ENCODE peak calls at places on chromosome 13, in eight cellular contexts. G is AG09309, H is astrocyte of the spinal cord, T is cardiac fibroblast, J is fibroblast of pulmonary artery, A is GM12864, D is colonic mucosa, R is upper lobe of right lung. F is an unnamed sample.

GRCh38 chr13:41837668-41838067 is 123.2 kb downstream of the VWA8 start:
- DNase-seq in G (no peak), H (peak; percentile 38), T (no peak), J (peak; percentile 14), A (no peak), D (no peak), R (no peak), F (peak; percentile 37)

GRCh38 chr13:41054212-41054877 is 7.0 kb upstream of the WBP4 start:
- DNase-seq in G (peak; percentile 67), H (peak; percentile 61), T (peak; percentile 72), J (peak; percentile 64), A (no peak), D (peak; percentile 75), R (no peak), F (peak; percentile 78)

GRCh38 chr13:77034883-77035282 is 7.9 kb upstream of the FBXL3 start:
- DNase-seq in G (peak; percentile 34), H (peak; percentile 42), T (peak; percentile 76), J (peak; percentile 29), A (no peak), D (no peak), R (no peak), F (peak; percentile 54)

GRCh38 chr13:40149611-40150283 is 494.3 kb downstream of the COG6 start:
- DNase-seq in G (peak; percentile 52), H (peak; percentile 78), T (peak; percentile 91), J (peak; percentile 95), A (no peak), D (no peak), R (no peak), F (peak; percentile 96)

GRCh38 chr13:32446778-32447465 is 19.0 kb upstream of the N4BP2L1 start:
- DNase-seq in G (no peak), H (no peak), T (no peak), J (no peak), A (no peak), D (no peak), R (no peak), F (no peak)

GRCh38 chr13:74067818-74068217 is 66.4 kb downstream of the KLF12 start:
- DNase-seq in G (no peak), H (no peak), T (peak; percentile 55), J (no peak), A (no peak), D (no peak), R (no peak), F (peak; percentile 42)

GRCh38 chr13:43786766-43787517 is at the start of gene ENOX1:
- DNase-seq in G (no peak), H (peak; percentile 79), T (peak; percentile 81), J (peak; percentile 83), A (no peak), D (peak; percentile 22), R (peak; percentile 69), F (peak; percentile 75)

GRCh38 chr13:44159633-44160279 is 213.9 kb upstream of the SERP2 start:
- DNase-seq in G (no peak), H (peak; percentile 35), T (peak; percentile 35), J (no peak), A (no peak), D (no peak), R (no peak), F (no peak)

GRCh38 chr13:39448831-39449230 is 154.2 kb downstream of the LHFPL6 start:
- DNase-seq in G (no peak), H (no peak), T (no peak), J (no peak), A (no peak), D (no peak), R (no peak), F (peak; percentile 10)

GRCh38 chr13:99000137-99000536 is 22.3 kb upstream of the DOCK9 start:
- DNase-seq in G (no peak), H (no peak), T (no peak), J (no peak), A (no peak), D (no peak), R (no peak), F (no peak)

GRCh38 chr13:20125783-20126165 is 35.1 kb downstream of the GJA3 start:
- DNase-seq in G (no peak), H (no peak), T (no peak), J (no peak), A (no peak), D (no peak), R (no peak), F (no peak)

GRCh38 chr13:21579754-21580316 is 24.1 kb downstream of the MICU2 start:
- DNase-seq in G (no peak), H (no peak), T (no peak), J (no peak), A (peak; percentile 64), D (no peak), R (no peak), F (no peak)

GRCh38 chr13:78978381-78978998 is 319.5 kb upstream of the OBI1 start:
- DNase-seq in G (peak; percentile 17), H (peak; percentile 64), T (peak; percentile 81), J (peak; percentile 82), A (peak; percentile 52), D (peak; percentile 43), R (no peak), F (peak; percentile 84)

GRCh38 chr13:113802090-113802531 is 43.1 kb downstream of the TMEM255B start:
- DNase-seq in G (peak; percentile 37), H (peak; percentile 74), T (peak; percentile 67), J (peak; percentile 73), A (no peak), D (peak; percentile 34), R (peak; percentile 72), F (peak; percentile 77)

GRCh38 chr13:47962237-47962636 is 38.8 kb downstream of the SUCLA2 start:
- DNase-seq in G (no peak), H (no peak), T (no peak), J (no peak), A (no peak), D (no peak), R (no peak), F (no peak)

GRCh38 chr13:72823081-72823480 is 41.1 kb downstream of the PIBF1 start:
- DNase-seq in G (no peak), H (no peak), T (no peak), J (no peak), A (no peak), D (no peak), R (no peak), F (no peak)

GRCh38 chr13:34933349-34933748 is 8.7 kb upstream of the NBEA start:
- DNase-seq in G (no peak), H (no peak), T (no peak), J (no peak), A (no peak), D (no peak), R (no peak), F (no peak)

GRCh38 chr13:73997964-73998363 is 136.2 kb downstream of the KLF12 start:
- DNase-seq in G (no peak), H (no peak), T (no peak), J (no peak), A (no peak), D (no peak), R (no peak), F (peak; percentile 20)

GRCh38 chr13:22061806-22062391 is 391.0 kb downstream of the FGF9 start:
- DNase-seq in G (no peak), H (no peak), T (no peak), J (no peak), A (peak; percentile 43), D (no peak), R (no peak), F (no peak)

GRCh38 chr13:61417171-61417570 is 1.5 kb upstream of the PCDH20 start:
- DNase-seq in G (no peak), H (no peak), T (no peak), J (no peak), A (no peak), D (no peak), R (peak; percentile 49), F (no peak)

GRCh38 chr13:30791354-30791921 is 56.1 kb downstream of the ALOX5AP start:
- DNase-seq in G (peak; percentile 25), H (peak; percentile 61), T (peak; percentile 11), J (no peak), A (no peak), D (no peak), R (no peak), F (peak; percentile 68)

DNA sequence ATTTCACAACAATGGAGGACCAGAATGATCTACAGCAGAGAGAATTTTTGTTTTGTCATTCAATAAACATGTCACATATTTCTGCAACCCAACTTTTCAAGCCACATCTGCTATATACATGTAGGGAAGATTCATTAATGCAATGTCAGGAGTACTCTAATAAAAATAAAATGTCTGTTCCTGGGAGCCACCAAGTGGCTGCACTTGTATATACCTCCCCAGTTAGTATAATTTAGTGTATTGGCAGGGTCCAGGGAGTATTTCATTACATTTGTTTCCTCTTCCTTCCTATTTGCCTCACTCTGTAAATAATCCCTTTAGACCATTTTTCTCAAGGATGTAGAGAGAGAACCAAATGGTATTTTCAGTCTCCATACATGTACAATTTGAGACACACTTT is 1169.0 kb downstream of the DIAPH3 start:
- DNase-seq in G (no peak), H (no peak), T (peak; percentile 9), J (peak; percentile 4), A (no peak), D (no peak), R (no peak), F (peak; percentile 34)
- TF ChIP-seq CTCF in G (no peak), H (peak; percentile 20), T (peak; percentile 21), J (peak; percentile 19), A (no peak), D (no peak), R (no peak), F (peak; percentile 35)

GRCh38 chr13:48975926-48976676 is 389 bp downstream of the FNDC3A start:
- DNase-seq in G (no peak), H (peak; percentile 86), T (peak; percentile 80), J (peak; percentile 81), A (peak; percentile 53), D (peak; percentile 81), R (peak; percentile 93), F (peak; percentile 82)
- H3K4me3 ChIP-seq in G (peak overlapping the region; percentile 86), H (peak overlapping the region; percentile 84), T (peak overlapping the region; percentile 79), J (peak overlapping the region; percentile 94), A (peak overlapping the region; percentile 88), D (peak overlapping the region; percentile 65), R (peak overlapping the region; percentile 76), F (peak overlapping the region; percentile 84)

DNA sequence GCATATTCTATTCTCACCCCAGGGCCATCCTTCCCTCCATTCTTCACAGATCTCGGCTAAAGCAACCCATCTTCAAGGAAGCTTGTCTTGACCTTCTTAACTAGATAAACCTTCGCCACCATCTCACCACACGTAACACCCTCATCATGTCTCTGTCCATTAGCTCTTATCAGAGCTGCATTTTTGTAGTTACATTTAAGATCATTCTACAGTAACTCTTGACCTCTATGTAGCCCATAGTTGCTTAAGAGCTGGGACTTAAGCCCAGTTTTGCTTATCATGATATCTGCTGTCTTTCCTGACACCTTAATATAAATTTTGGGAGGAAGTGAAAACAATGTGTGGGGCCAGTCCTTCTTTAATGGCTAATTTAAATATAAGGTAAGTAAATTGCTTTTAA is 345.1 kb downstream of the MTUS2 start:
- DNase-seq in G (no peak), H (no peak), T (no peak), J (no peak), A (no peak), D (no peak), R (no peak), F (no peak)
- TF ChIP-seq CTCF in G (no peak), H (no peak), T (no peak), J (no peak), A (no peak), D (no peak), R (no peak), F (no peak)

DNA sequence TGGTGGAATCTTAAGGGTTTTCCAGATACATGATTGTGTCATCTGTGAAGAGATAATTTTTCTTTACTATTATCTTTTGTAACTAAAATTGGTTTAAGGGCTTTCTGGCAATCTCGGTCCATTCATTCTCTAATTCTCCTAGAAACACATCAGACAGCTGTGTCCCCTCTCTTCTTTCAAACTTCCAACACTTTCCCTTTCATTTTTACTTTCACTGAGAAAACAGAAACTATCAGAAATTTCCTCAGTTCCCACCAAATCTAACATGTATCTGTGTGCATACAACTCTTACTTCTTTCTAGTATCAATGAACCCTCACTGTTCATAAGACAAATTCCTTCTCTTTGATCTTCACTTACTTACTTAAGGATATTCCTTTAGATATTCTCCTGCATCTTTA is 40.2 kb downstream of the KCNRG start:
- DNase-seq in G (no peak), H (no peak), T (no peak), J (no peak), A (no peak), D (no peak), R (no peak), F (no peak)
- H3K4me3 ChIP-seq in G (no peak overlapping the region), H (no peak overlapping the region), T (no peak overlapping the region), J (peak overlapping the region; percentile 27), A (no peak overlapping the region), D (no peak overlapping the region), R (no peak overlapping the region), F (no peak overlapping the region)